ENCODE peak calls at places on chromosome 1, in eight cellular contexts. M, J, K, S, H, X, Q and Z are unnamed samples.

GRCh38 chr1:78351551-78352216 is 139.1 kb upstream of the PTGFR start:
- DNase-seq in X (no peak), H (no peak), Q (no peak), K (no peak), S (no peak), M (no peak), J (no peak), Z (peak)

GRCh38 chr1:189597083-189597482 is 880.6 kb downstream of the BRINP3 start:
- DNase-seq in J (no peak), S (no peak), Q (peak), X (no peak), M (peak), K (no peak), H (peak), Z (no peak)

GRCh38 chr1:192726820-192727504 is 81.9 kb upstream of the RGS2 start:
- DNase-seq in M (no peak), X (no peak), J (no peak), K (no peak), S (no peak), H (no peak), Q (peak), Z (no peak)

GRCh38 chr1:193537266-193538003 is 351.0 kb upstream of the B3GALT2 start:
- DNase-seq in K (no peak), J (no peak), Q (peak), M (no peak), X (no peak), S (peak), H (no peak), Z (no peak)

GRCh38 chr1:152185544-152186391 is 26.7 kb upstream of the RPTN start:
- DNase-seq in Q (peak), H (peak), J (no peak), K (peak), S (no peak), X (peak), M (no peak), Z (peak)

GRCh38 chr1:111600886-111601386 is 18.7 kb upstream of the RAP1A start:
- DNase-seq in X (no peak), J (no peak), H (no peak), Q (peak), S (no peak), M (no peak), K (no peak), Z (no peak)

GRCh38 chr1:54273837-54274192 is 73.8 kb downstream of the MRPL37 start:
- DNase-seq in M (no peak), J (no peak), X (peak), K (no peak), Q (no peak), S (no peak), H (peak), Z (no peak)

GRCh38 chr1:154154534-154155181 is at the start of gene NUP210L:
- DNase-seq in S (no peak), Q (peak), H (no peak), M (peak), X (no peak), K (no peak), J (peak), Z (no peak)

GRCh38 chr1:156214024-156214748 is 1.4 kb downstream of the PMF1 start:
- DNase-seq in K (peak), H (peak), J (no peak), X (peak), M (no peak), S (no peak), Q (peak), Z (peak)

GRCh38 chr1:196387766-196388165 is 220.5 kb downstream of the KCNT2 start:
- DNase-seq in Q (no peak), K (no peak), J (no peak), S (no peak), H (no peak), M (no peak), X (peak), Z (peak)

GRCh38 chr1:27124405-27124804 is 30.5 kb downstream of the SLC9A1 start:
- DNase-seq in H (no peak), X (no peak), Q (no peak), S (no peak), K (no peak), J (no peak), M (no peak), Z (no peak)

GRCh38 chr1:150798509-150798908 is 9.6 kb downstream of the CTSK start:
- DNase-seq in X (peak), H (peak), Q (no peak), S (no peak), J (no peak), K (no peak), M (no peak), Z (peak)

DNA sequence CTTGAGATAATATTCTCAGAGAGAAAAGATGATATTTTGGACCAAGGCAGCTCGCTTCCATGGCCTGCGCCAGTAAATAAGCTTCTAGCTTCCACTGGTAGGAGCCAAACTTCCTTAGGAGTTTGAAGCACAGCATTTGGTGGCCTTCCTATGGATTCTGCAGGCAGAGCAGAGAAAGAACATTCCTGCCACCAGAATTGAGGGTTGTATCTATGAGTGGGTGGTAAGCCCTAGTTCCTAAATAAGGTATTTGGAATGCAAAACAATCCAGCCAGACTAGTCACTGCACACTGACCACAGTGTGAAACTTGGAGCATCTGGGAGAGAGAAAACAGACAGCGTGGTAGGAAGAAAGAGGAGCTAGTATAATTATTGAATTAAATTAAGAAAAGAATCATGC is 54.1 kb upstream of the BCAR3 start:
- DNase-seq in S (no peak), M (no peak), H (no peak), Q (peak), X (peak), K (peak), J (no peak), Z (peak)
- TF ChIP-seq CTCF in S (no peak), M (no peak), H (no peak), Q (no peak), X (peak), K (peak), J (no peak), Z (peak)

GRCh38 chr1:235946570-235946981 is 79.9 kb upstream of the LYST start:
- DNase-seq in J (no peak), H (no peak), Q (no peak), K (peak), X (peak), S (no peak), M (no peak), Z (peak)
- TF ChIP-seq CTCF in J (peak), H (peak), Q (peak), K (peak), X (peak), S (no peak), M (no peak), Z (peak)

DNA sequence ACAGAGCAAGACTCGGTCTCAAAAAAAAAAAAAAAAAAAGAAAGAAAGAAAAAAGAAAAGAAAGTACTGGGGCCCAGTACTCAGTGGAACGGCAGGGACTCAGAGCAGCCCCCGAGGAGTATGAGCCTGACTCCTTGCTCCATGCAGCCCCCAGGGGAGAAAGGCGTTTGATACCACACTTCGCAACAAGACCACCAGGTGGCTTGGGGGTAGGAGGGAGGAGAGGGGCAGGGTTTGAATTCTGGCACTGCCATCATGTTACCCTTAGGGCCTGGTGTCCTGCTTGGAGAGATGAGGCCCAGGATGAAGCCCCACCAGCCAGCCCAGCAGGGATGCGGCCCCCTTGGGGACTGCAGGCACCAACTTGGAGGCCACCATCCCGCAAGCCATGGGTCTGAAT is 321.3 kb upstream of the VAMP3 start:
- DNase-seq in S (no peak), K (no peak), J (no peak), Q (no peak), H (no peak), M (no peak), X (no peak), Z (no peak)
- TF ChIP-seq CTCF in S (no peak), K (peak), J (no peak), Q (no peak), H (no peak), M (no peak), X (no peak), Z (no peak)

GRCh38 chr1:202324646-202325045 is 17.1 kb downstream of the UBE2T start:
- DNase-seq in J (no peak), K (no peak), S (no peak), M (no peak), X (no peak), Q (no peak), H (no peak), Z (no peak)

GRCh38 chr1:202333861-202334260 is 7.9 kb downstream of the UBE2T start:
- DNase-seq in S (no peak), Q (no peak), M (no peak), X (no peak), H (no peak), K (no peak), J (no peak), Z (no peak)

DNA sequence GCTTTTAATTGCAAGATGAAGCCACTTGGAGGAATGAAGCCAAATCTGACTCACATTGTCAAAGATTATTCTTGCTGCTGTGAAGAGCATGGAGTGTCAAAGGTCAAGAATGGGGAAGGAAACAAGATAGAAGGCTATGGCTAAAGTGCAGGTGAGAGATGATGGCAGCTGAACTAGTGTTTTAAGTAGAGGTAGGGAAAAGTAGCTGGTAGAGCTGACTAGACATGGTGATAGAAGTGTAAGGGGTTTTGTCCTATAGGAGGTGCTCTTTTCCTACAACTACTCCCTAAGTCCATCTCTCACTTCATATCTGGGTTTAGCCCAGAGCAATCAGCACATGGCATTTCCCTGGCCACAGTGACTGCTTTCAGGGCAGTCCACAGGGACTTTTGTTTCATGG is 11.8 kb downstream of the UBE2T start:
- DNase-seq in M (no peak), H (no peak), K (no peak), S (no peak), X (no peak), Q (no peak), J (no peak), Z (no peak)
- TF ChIP-seq CTCF in M (no peak), H (peak), K (no peak), S (no peak), X (no peak), Q (peak), J (no peak), Z (no peak)

GRCh38 chr1:167715653-167716302 is 6.0 kb upstream of the MPZL1 start:
- DNase-seq in M (no peak), H (no peak), J (no peak), X (peak), Q (no peak), S (no peak), K (no peak), Z (no peak)
- TF ChIP-seq CTCF in M (no peak), H (no peak), J (peak), X (no peak), Q (no peak), S (peak), K (no peak), Z (no peak)